ENCODE peak calls at places on chromosome 3, in four cellular contexts. P, T, W and D are unnamed samples.

GRCh38 chr3:54691230-54691900 is 236.5 kb downstream of the LRTM1 start:
- DNase-seq in P (no peak), T (peak), W (no peak), D (no peak)

GRCh38 chr3:162865466-162865865 is 1368.9 kb downstream of the OTOL1 start:
- DNase-seq in P (no peak), T (no peak), W (no peak), D (no peak)

GRCh38 chr3:130975251-130975650 is 51.4 kb downstream of the ASTE1 start:
- DNase-seq in P (no peak), T (no peak), W (no peak), D (no peak)

GRCh38 chr3:178623666-178624255 is 87.5 kb downstream of the KCNMB2 start:
- DNase-seq in P (no peak), T (no peak), W (no peak), D (no peak)

GRCh38 chr3:98986073-98986472 is 84.6 kb upstream of the DCBLD2 start:
- DNase-seq in P (peak), T (no peak), W (no peak), D (peak)

GRCh38 chr3:58679451-58679850 is 12.9 kb upstream of the FAM3D start:
- DNase-seq in P (no peak), T (no peak), W (no peak), D (no peak)

GRCh38 chr3:84547971-84548970 is 410.5 kb upstream of the CADM2 start:
- DNase-seq in P (peak), T (peak), W (no peak), D (peak)

GRCh38 chr3:158103131-158103955 is 2.9 kb downstream of the SHOX2 start:
- DNase-seq in P (peak), T (no peak), W (no peak), D (no peak)

GRCh38 chr3:182487621-182488020 is 305.7 kb upstream of the ATP11B start:
- DNase-seq in P (no peak), T (no peak), W (no peak), D (no peak)

GRCh38 chr3:150309557-150309956 is 98.5 kb upstream of the TSC22D2 start:
- DNase-seq in P (no peak), T (no peak), W (no peak), D (no peak)